ENCODE peak calls at places on chromosomes 12 and 14, in ten cellular contexts. C is AG09319; H is HFF-Myc; L is CD4-positive, alpha-beta T cell; D is WERI-Rb-1; W is AG09309; E is stomach; M is RWPE1; S is Calu3; U is glutamatergic neuron. O is an unnamed sample.

GRCh38 chr12:53179694-53180269 is 740 bp upstream of the ZNF740 start:
- DNase-seq in C (no peak), H (no peak), L (no peak), D (no peak), W (no peak), E (no peak), M (no peak), S (no peak), U (peak; percentile 42), O (peak; percentile 33)

GRCh38 chr14:60102389-60102788 is 10.7 kb downstream of the PCNX4 start:
- DNase-seq in C (peak; percentile 67), H (peak; percentile 36), L (no peak), D (no peak), W (peak; percentile 57), E (no peak), M (no peak), S (no peak), U (no peak), O (no peak)

GRCh38 chr12:15886372-15887042 is 4.3 kb downstream of the STRAP start:
- DNase-seq in C (no peak), H (no peak), L (no peak), D (no peak), W (no peak), E (no peak), M (no peak), S (no peak), U (no peak), O (no peak)

GRCh38 chr12:751828-752672 is at the start of gene WNK1:
- DNase-seq in C (peak; percentile 98), H (peak; percentile 98), L (peak; percentile 96), D (peak; percentile 97), W (peak; percentile 97), E (peak; percentile 98), M (peak; percentile 97), S (peak; percentile 95), U (peak; percentile 97), O (peak; percentile 97)

GRCh38 chr14:102592969-102593840 is 756 bp downstream of the RCOR1 start:
- DNase-seq in C (no peak), H (no peak), L (peak; percentile 42), D (peak; percentile 37), W (no peak), E (peak; percentile 50), M (peak; percentile 44), S (peak; percentile 49), U (peak; percentile 54), O (peak; percentile 67)

GRCh38 chr14:57479197-57479596 is 14.5 kb downstream of the CCDC198 start:
- DNase-seq in C (no peak), H (no peak), L (no peak), D (no peak), W (no peak), E (no peak), M (no peak), S (no peak), U (no peak), O (no peak)

GRCh38 chr12:991350-992278 is 591 bp downstream of the ERC1 start:
- DNase-seq in C (no peak), H (no peak), L (no peak), D (peak; percentile 69), W (no peak), E (no peak), M (peak; percentile 63), S (no peak), U (no peak), O (no peak)

GRCh38 chr14:84850595-84850994 is 679.3 kb upstream of the FLRT2 start:
- DNase-seq in C (no peak), H (no peak), L (no peak), D (no peak), W (no peak), E (no peak), M (no peak), S (no peak), U (no peak), O (no peak)

GRCh38 chr12:113470871-113471618 is 626 bp downstream of the LHX5 start:
- DNase-seq in C (no peak), H (no peak), L (no peak), D (no peak), W (no peak), E (no peak), M (no peak), S (no peak), U (no peak), O (no peak)

GRCh38 chr12:55742719-55743130 is at the start of gene GDF11:
- DNase-seq in C (no peak), H (no peak), L (peak; percentile 56), D (peak; percentile 89), W (no peak), E (peak; percentile 75), M (peak; percentile 80), S (peak; percentile 69), U (peak; percentile 88), O (no peak)

GRCh38 chr12:55745361-55746146 is 2.6 kb downstream of the GDF11 start:
- DNase-seq in C (no peak), H (no peak), L (no peak), D (peak; percentile 70), W (no peak), E (no peak), M (no peak), S (no peak), U (peak; percentile 85), O (peak; percentile 85)

GRCh38 chr12:55746147-55746912 is 3.4 kb downstream of the GDF11 start:
- DNase-seq in C (no peak), H (no peak), L (no peak), D (no peak), W (no peak), E (no peak), M (no peak), S (no peak), U (no peak), O (no peak)

GRCh38 chr12:55743131-55743921 is 404 bp downstream of the GDF11 start:
- DNase-seq in C (no peak), H (no peak), L (peak; percentile 46), D (peak; percentile 69), W (no peak), E (peak; percentile 60), M (peak; percentile 46), S (peak; percentile 57), U (peak; percentile 78), O (peak; percentile 84)

GRCh38 chr12:55743967-55744931 is 1.3 kb downstream of the GDF11 start:
- DNase-seq in C (no peak), H (no peak), L (no peak), D (no peak), W (no peak), E (no peak), M (no peak), S (no peak), U (peak; percentile 46), O (peak; percentile 40)
- TF ChIP-seq CTCF in C (no peak), H (no peak), L (no peak), D (no peak), W (no peak), E (no peak), M (no peak), S (no peak), U (no peak), O (no peak)

GRCh38 chr14:96086574-96087077 is 47.5 kb downstream of the C14orf132 start:
- DNase-seq in C (no peak), H (no peak), L (no peak), D (no peak), W (no peak), E (no peak), M (peak; percentile 70), S (no peak), U (peak; percentile 6), O (no peak)
- TF ChIP-seq CTCF in C (no peak), H (peak; percentile 14), L (no peak), D (no peak), W (peak; percentile 44), E (no peak), M (no peak), S (no peak), U (no peak), O (no peak)

GRCh38 chr12:39619660-39620433 is at the start of gene ABCD2:
- DNase-seq in C (peak; percentile 28), H (peak; percentile 29), L (peak; percentile 54), D (peak; percentile 71), W (peak; percentile 37), E (peak; percentile 31), M (peak; percentile 29), S (peak; percentile 28), U (peak; percentile 80), O (peak; percentile 66)
- TF ChIP-seq CTCF in C (peak; percentile 14), H (peak; percentile 7), L (no peak), D (no peak), W (peak; percentile 17), E (no peak), M (peak; percentile 15), S (no peak), U (no peak), O (no peak)

GRCh38 chr14:105867961-105868599 is 341.7 kb downstream of the TMEM121 start:
- DNase-seq in C (no peak), H (no peak), L (no peak), D (peak; percentile 1), W (no peak), E (peak; percentile 16), M (no peak), S (no peak), U (no peak), O (no peak)

GRCh38 chr14:105866841-105867321 is 340.5 kb downstream of the TMEM121 start:
- DNase-seq in C (no peak), H (no peak), L (no peak), D (peak; percentile 0), W (no peak), E (peak; percentile 15), M (no peak), S (no peak), U (no peak), O (no peak)

GRCh38 chr14:105864651-105865265 is 338.4 kb downstream of the TMEM121 start:
- DNase-seq in C (no peak), H (no peak), L (no peak), D (peak; percentile 2), W (no peak), E (peak; percentile 23), M (no peak), S (no peak), U (no peak), O (no peak)

GRCh38 chr14:105865266-105865903 is 339.0 kb downstream of the TMEM121 start:
- DNase-seq in C (no peak), H (no peak), L (no peak), D (peak; percentile 4), W (no peak), E (peak; percentile 20), M (no peak), S (no peak), U (no peak), O (no peak)

DNA sequence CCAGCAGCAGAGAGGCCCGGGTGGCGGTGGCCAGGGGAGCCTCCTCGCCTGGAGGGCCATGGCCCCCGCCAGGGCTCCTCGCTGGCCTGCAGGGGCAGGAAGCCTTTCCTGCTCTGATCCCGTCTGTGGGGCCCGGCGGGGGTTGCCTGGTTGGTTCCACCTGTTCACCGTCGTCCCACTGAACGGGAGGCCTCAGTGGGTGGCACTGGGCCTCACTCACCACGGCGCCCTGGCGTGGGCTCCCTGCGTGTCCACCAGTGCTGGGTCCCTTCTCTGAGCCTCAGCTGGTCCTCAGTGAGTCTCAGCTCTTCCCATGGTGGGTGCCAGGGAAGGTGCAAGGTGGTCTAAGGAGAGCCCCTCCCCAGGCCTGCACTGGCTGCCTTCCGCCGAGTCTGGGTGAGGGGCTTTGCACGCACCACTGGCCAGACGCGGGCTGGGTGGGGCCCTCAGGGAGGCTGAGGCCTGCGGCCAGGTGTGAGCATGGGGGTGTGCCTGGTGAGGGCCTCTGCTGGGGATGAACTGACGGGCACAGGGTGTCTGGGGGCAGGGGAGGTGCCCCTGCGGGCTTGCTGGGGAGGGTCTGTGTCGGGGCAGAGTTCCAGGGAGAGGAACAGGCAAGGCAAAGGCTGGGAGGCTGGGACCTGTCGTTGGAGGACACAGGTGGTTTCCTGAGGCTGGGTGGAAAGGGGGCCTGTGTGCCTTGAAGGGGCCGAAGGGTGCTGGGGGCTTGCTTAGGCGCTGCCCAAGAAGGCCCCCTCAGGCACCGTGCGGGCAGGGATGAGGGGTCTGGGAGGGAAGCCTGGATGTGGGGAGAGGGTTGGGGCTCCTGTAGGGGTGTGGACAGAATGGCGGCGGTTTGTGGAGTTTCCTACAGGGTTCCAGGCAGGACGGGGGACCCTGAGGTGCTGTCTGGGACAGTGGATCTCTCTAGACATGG is 339.8 kb downstream of the TMEM121 start:
- DNase-seq in C (no peak), H (no peak), L (no peak), D (peak; percentile 4), W (no peak), E (peak; percentile 23), M (no peak), S (no peak), U (no peak), O (no peak)
- TF ChIP-seq CTCF in C (no peak), H (no peak), L (no peak), D (no peak), W (no peak), E (no peak), M (no peak), S (no peak), U (no peak), O (no peak)